ENCODE peak calls at places on chromosomes 1 and 21, in five cellular contexts. N is PC-9, D is fibroblast of lung, C is adipocyte, H is right cardiac atrium. X is an unnamed sample.

GRCh38 chr1:62128765-62129164 is 65.9 kb upstream of the L1TD1 start:
- DNase-seq in D (no peak), C (no peak), N (no peak), H (no peak), X (no peak)

GRCh38 chr1:35847935-35848565 is 35.0 kb upstream of the AGO1 start:
- DNase-seq in C (no peak), D (no peak), N (no peak), H (no peak), X (no peak)

GRCh38 chr21:38878394-38879179 is 72.9 kb downstream of the ETS2 start:
- DNase-seq in H (no peak), D (no peak), N (no peak), C (peak), X (no peak)

GRCh38 chr1:101039245-101039644 is 13.7 kb upstream of the DPH5 start:
- DNase-seq in N (no peak), C (no peak), H (no peak), D (peak), X (no peak)

GRCh38 chr1:76330993-76331603 is 256.6 kb downstream of the ST6GALNAC3 start:
- DNase-seq in C (peak), D (peak), N (peak), H (peak), X (peak)

GRCh38 chr1:46285730-46286477 is 17.5 kb downstream of the LRRC41 start:
- DNase-seq in D (no peak), H (no peak), C (no peak), N (no peak), X (no peak)

GRCh38 chr21:33232640-33233039 is 2.9 kb downstream of the IFNAR2 start:
- DNase-seq in N (no peak), H (no peak), D (no peak), C (no peak), X (no peak)

GRCh38 chr1:101190441-101190840 is 46.4 kb upstream of the S1PR1 start:
- DNase-seq in H (no peak), N (no peak), C (peak), D (peak), X (no peak)

GRCh38 chr1:75672528-75673393 is 51.7 kb upstream of the ACADM start:
- DNase-seq in H (no peak), C (peak), N (peak), D (peak), X (peak)

GRCh38 chr21:36260030-36260787 is 59.8 kb upstream of the MORC3 start:
- DNase-seq in N (peak), C (peak), D (peak), H (no peak), X (peak)

GRCh38 chr1:56304975-56305374 is 274.4 kb downstream of the PLPP3 start:
- DNase-seq in C (no peak), H (no peak), N (no peak), D (no peak), X (no peak)

GRCh38 chr1:216416488-216416887 is 6.8 kb downstream of the USH2A start:
- DNase-seq in H (no peak), C (peak), N (no peak), D (no peak), X (no peak)

GRCh38 chr1:32888134-32888533 is 1.8 kb downstream of the HPCA start:
- DNase-seq in C (no peak), N (no peak), H (no peak), D (no peak), X (no peak)

GRCh38 chr1:200894712-200895447 is at the start of gene INAVA:
- DNase-seq in N (peak), H (no peak), D (no peak), C (no peak), X (peak)

GRCh38 chr1:52238887-52239707 is 97.2 kb downstream of the ZFYVE9 start:
- DNase-seq in N (no peak), C (no peak), H (no peak), D (peak), X (no peak)

GRCh38 chr1:8911416-8912309 is 33.2 kb upstream of the ENO1 start:
- DNase-seq in H (no peak), N (no peak), C (no peak), D (no peak), X (no peak)

GRCh38 chr1:61424382-61424781 is 300.6 kb downstream of the TM2D1 start:
- DNase-seq in D (no peak), N (peak), H (no peak), C (no peak), X (peak)

GRCh38 chr1:205933672-205934618 is 9.3 kb downstream of the SLC26A9 start:
- DNase-seq in D (peak), H (no peak), C (peak), N (peak), X (no peak)

GRCh38 chr1:17233675-17234074 is 15.2 kb upstream of the PADI3 start:
- DNase-seq in D (peak), H (no peak), N (peak), C (peak), X (peak)

GRCh38 chr1:151718666-151719065 is 2.1 kb upstream of the CELF3 start:
- DNase-seq in N (no peak), C (no peak), H (no peak), D (no peak), X (no peak)

GRCh38 chr21:15967661-15968060 is 237.9 kb downstream of the USP25 start:
- DNase-seq in C (peak), H (no peak), D (peak), N (no peak), X (no peak)

GRCh38 chr1:204575221-204576190 is 59.3 kb downstream of the MDM4 start:
- DNase-seq in C (no peak), H (no peak), N (no peak), D (no peak), X (no peak)

GRCh38 chr1:76013209-76013581 is 61.4 kb upstream of the ST6GALNAC3 start:
- DNase-seq in H (no peak), D (no peak), C (peak), N (no peak), X (no peak)

GRCh38 chr1:30386145-30386926 is 337.0 kb downstream of the MATN1 start:
- DNase-seq in D (no peak), N (no peak), H (no peak), C (no peak), X (no peak)

GRCh38 chr1:6091823-6092109 is 46.1 kb downstream of the KCNAB2 start:
- DNase-seq in H (no peak), C (no peak), N (no peak), D (no peak), X (no peak)

GRCh38 chr1:157862114-157863070 is 20.8 kb upstream of the CD5L start:
- DNase-seq in D (no peak), H (no peak), N (no peak), C (no peak), X (no peak)

GRCh38 chr1:207838156-207839082 is 72.5 kb downstream of the CD34 start:
- DNase-seq in C (no peak), N (no peak), H (peak), D (no peak), X (no peak)

GRCh38 chr1:66048011-66048410 is 255.3 kb downstream of the PDE4B start:
- DNase-seq in D (peak), N (no peak), C (no peak), H (no peak), X (no peak)

GRCh38 chr1:57325117-57325516 is 98.7 kb downstream of the DAB1 start:
- DNase-seq in N (no peak), D (no peak), H (no peak), C (no peak), X (no peak)

GRCh38 chr1:86155061-86155806 is 1.3 kb downstream of the COL24A1 start:
- DNase-seq in N (peak), H (peak), D (peak), C (no peak), X (no peak)
- H3K4me3 ChIP-seq in N (no peak), H (peak), D (peak), C (peak), X (no peak)

DNA sequence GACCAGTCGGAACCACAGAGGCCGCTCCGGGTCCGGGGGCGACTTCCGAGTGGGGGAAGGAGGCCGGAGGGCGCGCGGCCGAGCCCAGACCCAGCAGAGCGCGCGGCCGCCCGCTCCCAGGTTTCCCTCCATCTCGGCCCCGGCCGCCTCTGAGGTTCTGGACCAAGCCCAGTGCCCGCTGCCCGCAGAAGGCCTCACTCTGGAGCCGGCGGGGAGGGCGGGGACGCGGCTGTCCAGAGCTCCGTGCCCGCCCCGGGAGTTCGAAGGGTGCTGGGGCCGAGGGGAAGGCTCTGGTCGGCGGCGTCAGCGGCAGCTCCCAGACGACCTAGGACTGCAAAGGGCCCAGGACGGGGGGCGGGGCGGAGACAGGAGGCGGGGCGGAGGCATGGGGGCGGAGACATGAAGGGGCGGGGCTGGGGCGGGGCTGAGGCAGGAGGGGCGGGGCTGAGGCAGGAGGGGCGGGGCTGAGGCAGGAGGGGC is 48.0 kb upstream of the SLC19A1 start:
- DNase-seq in D (peak), N (peak), C (peak), H (peak), X (no peak)
- H3K4me3 ChIP-seq in D (peak), N (no peak), C (peak), H (peak), X (no peak)

GRCh38 chr1:98460136-98460535 is 201.4 kb upstream of the SNX7 start:
- DNase-seq in H (no peak), D (no peak), C (peak), N (no peak), X (no peak)

GRCh38 chr1:98461873-98462385 is 199.6 kb upstream of the SNX7 start:
- DNase-seq in N (no peak), H (no peak), D (no peak), C (no peak), X (no peak)

GRCh38 chr1:98459471-98459870 is 202.1 kb upstream of the SNX7 start:
- DNase-seq in H (no peak), D (no peak), N (no peak), C (no peak), X (no peak)

GRCh38 chr1:98457212-98457611 is 204.3 kb upstream of the SNX7 start:
- DNase-seq in N (no peak), D (no peak), H (no peak), C (no peak), X (no peak)

DNA sequence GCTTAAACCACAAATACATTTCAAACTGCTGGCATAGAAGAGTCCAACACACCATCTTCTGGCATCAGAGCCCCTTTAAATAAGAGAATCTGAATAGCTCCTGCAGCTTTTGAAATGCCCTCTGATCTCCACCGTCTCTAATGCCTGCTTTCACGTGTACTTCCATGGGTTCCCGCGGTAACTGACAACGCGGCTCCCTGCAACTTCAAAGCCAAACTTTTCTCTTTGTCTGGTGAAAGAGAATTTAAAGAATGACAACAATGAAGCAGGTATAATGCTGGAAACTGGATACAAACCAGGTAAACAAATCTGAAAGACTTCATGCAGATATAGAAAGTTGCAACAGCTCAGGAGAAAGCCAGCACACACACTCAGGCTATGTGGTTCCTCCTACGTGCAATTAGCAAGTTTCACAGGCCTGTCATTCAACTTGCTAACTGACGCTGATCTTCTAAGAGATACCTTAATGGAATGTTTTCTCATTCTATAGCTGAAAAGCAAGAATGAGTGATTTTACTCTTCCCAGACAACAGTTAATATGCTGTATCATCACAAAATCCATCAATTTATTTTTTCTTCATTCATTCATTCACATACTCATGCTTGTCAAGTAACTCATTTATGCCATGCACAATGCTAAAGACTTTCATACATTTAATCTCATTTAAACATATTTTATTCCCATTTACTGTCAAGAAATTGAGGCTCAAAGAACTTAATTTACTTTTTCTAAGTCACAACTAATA is 202.8 kb upstream of the SNX7 start:
- DNase-seq in H (no peak), N (peak), D (peak), C (no peak), X (no peak)
- H3K4me3 ChIP-seq in H (no peak), N (no peak), D (no peak), C (no peak), X (no peak)

GRCh38 chr1:16183765-16184556 is 28.1 kb upstream of the EPHA2 start:
- DNase-seq in H (no peak), D (no peak), C (no peak), N (no peak), X (no peak)

GRCh38 chr1:16184557-16185303 is 27.7 kb downstream of the ARHGEF19 start:
- DNase-seq in H (no peak), N (peak), C (no peak), D (no peak), X (no peak)

GRCh38 chr1:16180291-16180824 is 24.5 kb upstream of the EPHA2 start:
- DNase-seq in H (no peak), C (peak), N (no peak), D (peak), X (no peak)

GRCh38 chr1:16183157-16183556 is 27.3 kb upstream of the EPHA2 start:
- DNase-seq in C (no peak), N (peak), D (peak), H (no peak), X (no peak)

DNA sequence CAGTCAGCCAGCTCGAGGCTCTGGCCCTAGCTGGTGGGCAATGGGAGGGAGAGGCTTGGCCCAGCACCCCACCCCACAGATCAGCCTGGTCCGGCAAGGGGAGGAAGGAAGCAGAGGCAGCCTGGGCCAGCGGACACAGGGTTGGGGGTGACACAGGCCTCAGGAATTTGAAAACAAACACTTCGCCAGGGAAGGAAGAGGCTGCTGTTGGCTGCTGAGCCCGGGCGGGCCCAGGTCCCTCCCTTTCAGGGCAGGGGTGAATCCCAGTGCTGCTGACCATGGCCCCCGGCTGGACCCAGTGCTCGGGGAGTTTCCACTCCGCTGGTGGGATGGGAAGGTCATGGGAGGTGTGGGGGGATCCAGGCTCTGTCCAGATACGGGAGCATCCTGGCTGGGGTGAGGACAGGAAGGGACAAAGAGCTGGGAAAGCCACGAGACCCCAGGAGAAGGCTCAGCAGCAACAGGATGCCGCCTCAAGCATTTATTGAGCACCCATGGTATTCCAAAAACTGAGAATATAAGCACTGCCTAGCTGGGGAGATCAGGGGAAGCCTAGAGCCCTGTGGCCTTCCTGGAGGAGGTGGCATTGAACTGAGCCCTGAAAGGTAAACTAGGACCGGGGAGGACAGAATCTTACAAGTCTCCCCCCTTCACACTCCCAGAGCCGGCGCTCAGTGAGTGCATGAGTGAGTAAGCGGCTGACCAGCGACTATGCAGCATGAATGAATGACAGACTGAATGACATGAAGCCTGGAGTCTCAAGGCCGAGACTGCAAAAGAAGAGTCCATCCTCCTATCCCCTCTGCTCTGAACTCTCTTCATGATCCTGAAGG is 26.2 kb upstream of the EPHA2 start:
- DNase-seq in H (peak), C (peak), D (peak), N (peak), X (peak)
- H3K4me3 ChIP-seq in H (no peak), C (peak), D (no peak), N (peak), X (peak)

DNA sequence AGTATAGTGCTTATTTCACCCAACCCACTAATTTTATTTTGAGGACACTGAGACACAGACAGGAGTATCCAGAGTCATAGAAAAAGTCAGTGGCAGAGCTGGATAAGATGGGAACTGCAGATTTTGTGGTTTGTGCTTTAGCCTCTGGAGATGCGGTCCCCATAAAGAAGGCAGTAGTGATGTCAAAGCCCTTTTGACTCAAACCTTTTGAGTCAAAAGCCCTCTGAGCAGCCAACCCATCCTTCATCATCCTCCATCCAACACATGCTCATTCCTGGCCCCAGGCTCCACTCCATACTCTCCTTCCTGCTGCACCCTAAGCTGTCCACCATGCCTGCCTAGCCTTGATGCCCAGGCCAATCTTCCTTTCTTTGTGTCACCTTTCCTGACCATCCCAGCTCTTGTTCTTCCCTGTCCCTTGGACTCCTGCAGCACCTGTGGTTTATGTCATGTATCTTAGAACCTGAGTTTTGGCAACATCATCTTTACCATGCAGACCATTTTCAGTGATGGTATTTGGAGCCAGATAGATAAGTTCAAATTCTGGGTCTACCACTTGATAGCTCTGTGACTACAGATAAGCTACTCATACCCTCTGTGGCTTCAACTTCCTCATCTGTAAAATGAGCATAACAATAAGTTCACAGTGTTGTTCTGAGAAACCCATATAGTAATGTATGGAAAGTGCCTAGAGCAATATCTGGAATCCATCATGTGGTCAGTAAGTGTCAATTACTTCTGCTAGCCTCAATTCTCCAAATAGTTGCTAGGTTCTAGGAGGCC is 20.1 kb downstream of the SLAMF1 start:
- DNase-seq in N (no peak), D (no peak), C (no peak), H (no peak), X (no peak)
- H3K4me3 ChIP-seq in N (no peak), D (no peak), C (no peak), H (no peak), X (no peak)

DNA sequence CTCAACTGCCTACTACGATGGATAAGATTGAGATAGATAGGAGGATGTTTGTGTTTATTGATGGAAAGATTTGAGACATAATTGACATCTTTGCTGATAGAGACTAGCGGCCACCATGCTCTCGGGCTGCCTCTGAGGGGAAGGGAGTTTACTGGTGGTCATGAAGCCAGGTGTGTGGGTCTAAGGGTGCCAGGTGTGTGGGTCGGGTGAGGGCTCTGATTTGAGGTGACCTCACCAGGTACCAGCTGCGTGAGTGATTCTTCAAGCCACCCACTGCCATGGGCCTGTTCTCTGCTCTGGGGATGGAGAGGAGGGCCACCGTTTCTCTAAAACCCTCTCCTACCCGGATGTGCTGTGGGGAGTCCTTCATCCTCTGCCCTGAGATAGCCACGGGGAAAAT is 3.1 kb downstream of the UBASH3A start:
- DNase-seq in D (no peak), C (no peak), N (no peak), H (no peak), X (no peak)
- H3K4me3 ChIP-seq in D (no peak), C (no peak), N (no peak), H (no peak), X (no peak)

DNA sequence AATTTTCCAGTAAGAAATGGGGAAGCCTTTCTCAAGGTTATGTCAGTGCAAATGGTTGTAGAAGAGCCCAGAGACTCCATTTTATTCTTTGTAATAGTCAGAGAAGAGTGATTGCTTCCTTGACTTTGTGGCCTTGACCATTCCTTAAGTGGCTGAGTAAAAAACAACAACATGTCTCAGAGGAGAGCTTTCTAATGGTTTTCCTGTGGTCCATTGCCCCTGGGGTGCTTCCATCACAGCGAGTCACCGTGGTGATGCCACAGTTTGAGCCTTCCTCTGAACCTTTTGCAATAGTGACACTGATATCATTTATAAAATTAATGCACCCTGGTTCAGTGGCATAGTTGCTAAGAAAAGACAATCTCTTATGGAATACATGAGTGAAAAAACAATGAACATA is 38.6 kb downstream of the PAPPA2 start:
- DNase-seq in C (no peak), H (no peak), D (no peak), N (no peak), X (no peak)
- H3K4me3 ChIP-seq in C (no peak), H (no peak), D (no peak), N (no peak), X (no peak)

GRCh38 chr1:155962599-155963211 is 15.6 kb downstream of the ARHGEF2 start:
- DNase-seq in D (peak), H (peak), N (peak), C (no peak), X (no peak)
- H3K4me3 ChIP-seq in D (no peak), H (no peak), N (no peak), C (no peak), X (peak)